ENCODE peak calls at places on chromosomes 16 and 17, in nine cellular contexts. Y is NCI-H524; F is AG09309; C is fibroblast of lung; K is activated CD4-positive, alpha-beta T cell treated with anti-CD3 and anti-CD28 coated beads for 4 hours; Z is prostate gland; I is activated naive CD8-positive, alpha-beta T cell treated with anti-CD3 and anti-CD28 coated beads, Interleukin-2, amount 50 U/mL, for 24 hours; X is stimulated activated CD8-positive, alpha-beta memory T cell treated with anti-CD3 and anti-CD28 coated beads, Interleukin-7, amount 100 ng/mL, for 1 hour; V is adipocyte. E is an unnamed sample.

GRCh38 chr16:595942-596735 is 6.3 kb downstream of the RAB40C start:
- DNase-seq in Y (no peak), F (no peak), C (no peak), K (no peak), Z (no peak), I (no peak), X (no peak), V (no peak), E (no peak)

GRCh38 chr17:17669081-17669850 is 12.0 kb upstream of the RAI1 start:
- DNase-seq in Y (peak), F (no peak), C (peak), K (no peak), Z (no peak), I (peak), X (no peak), V (no peak), E (no peak)

GRCh38 chr17:81416612-81417011 is 21.4 kb downstream of the BAHCC1 start:
- DNase-seq in Y (no peak), F (no peak), C (no peak), K (no peak), Z (no peak), I (no peak), X (no peak), V (no peak), E (no peak)

GRCh38 chr16:19898924-19899604 is 14.4 kb upstream of the GPRC5B start:
- DNase-seq in Y (peak), F (peak), C (peak), K (no peak), Z (peak), I (peak), X (no peak), V (peak), E (peak)

GRCh38 chr17:62724398-62725146 is 83.5 kb downstream of the MARCHF10 start:
- DNase-seq in Y (no peak), F (no peak), C (no peak), K (peak), Z (peak), I (peak), X (peak), V (no peak), E (no peak)

GRCh38 chr17:78392295-78392694 is 13.8 kb downstream of the PGS1 start:
- DNase-seq in Y (no peak), F (no peak), C (no peak), K (no peak), Z (no peak), I (no peak), X (no peak), V (no peak), E (no peak)

GRCh38 chr17:78491236-78492115 is 85.7 kb downstream of the DNAH17 start:
- DNase-seq in Y (peak), F (no peak), C (no peak), K (no peak), Z (no peak), I (no peak), X (no peak), V (no peak), E (no peak)

GRCh38 chr17:55271958-55272710 is 7.4 kb downstream of the HLF start:
- DNase-seq in Y (no peak), F (no peak), C (no peak), K (no peak), Z (no peak), I (no peak), X (no peak), V (no peak), E (no peak)

E was measured in stromal cell of bone marrow.